ENCODE peak calls at places on chromosomes 16 and 17, in eight cellular contexts. One of them, this sample, is unnamed.

GRCh38 chr17:48194097-48194550 is 86.6 kb downstream of the SNX11 start:
- DNase-seq in GM12878: no peak
- DNase-seq in HepG2: no peak
- DNase-seq in SK-N-SH: no peak
- DNase-seq in GM23338: no peak
- DNase-seq in HCT116: peak
- DNase-seq in K562: no peak
- DNase-seq in Panc1: no peak
- DNase-seq in this sample: no peak

GRCh38 chr16:67388191-67388590 is 5.1 kb downstream of the TPPP3 start:
- DNase-seq in K562: no peak
- DNase-seq in SK-N-SH: no peak
- DNase-seq in GM12878: no peak
- DNase-seq in GM23338: no peak
- DNase-seq in Panc1: no peak
- DNase-seq in HepG2: no peak
- DNase-seq in HCT116: no peak
- DNase-seq in this sample: no peak

GRCh38 chr17:57548421-57549385 is 196.4 kb downstream of the CCDC182 start:
- DNase-seq in HCT116: no peak
- DNase-seq in GM23338: no peak
- DNase-seq in HepG2: peak
- DNase-seq in GM12878: no peak
- DNase-seq in SK-N-SH: no peak
- DNase-seq in Panc1: no peak
- DNase-seq in K562: peak
- DNase-seq in this sample: no peak

GRCh38 chr17:19384723-19385391 is 2.1 kb downstream of the MFAP4 start:
- DNase-seq in HCT116: no peak
- DNase-seq in K562: peak
- DNase-seq in GM23338: peak
- DNase-seq in Panc1: no peak
- DNase-seq in SK-N-SH: peak
- DNase-seq in GM12878: no peak
- DNase-seq in HepG2: no peak
- DNase-seq in this sample: peak

GRCh38 chr16:50735629-50736122 is 6.2 kb upstream of the CYLD start:
- DNase-seq in GM23338: no peak
- DNase-seq in K562: no peak
- DNase-seq in HCT116: no peak
- DNase-seq in Panc1: no peak
- DNase-seq in GM12878: peak
- DNase-seq in HepG2: no peak
- DNase-seq in SK-N-SH: no peak
- DNase-seq in this sample: no peak

GRCh38 chr16:15993541-15993940 is 44.1 kb downstream of the ABCC1 start:
- DNase-seq in Panc1: no peak
- DNase-seq in GM12878: no peak
- DNase-seq in GM23338: no peak
- DNase-seq in HCT116: no peak
- DNase-seq in SK-N-SH: no peak
- DNase-seq in HepG2: no peak
- DNase-seq in K562: no peak
- DNase-seq in this sample: no peak

GRCh38 chr16:89574681-89575246 is 794 bp upstream of the CPNE7 start:
- DNase-seq in GM12878: no peak
- DNase-seq in HepG2: no peak
- DNase-seq in K562: peak
- DNase-seq in Panc1: no peak
- DNase-seq in SK-N-SH: no peak
- DNase-seq in GM23338: peak
- DNase-seq in HCT116: peak
- DNase-seq in this sample: peak

GRCh38 chr17:78541488-78542237 is 35.5 kb downstream of the DNAH17 start:
- DNase-seq in GM12878: no peak
- DNase-seq in Panc1: no peak
- DNase-seq in HepG2: no peak
- DNase-seq in GM23338: no peak
- DNase-seq in SK-N-SH: no peak
- DNase-seq in K562: peak
- DNase-seq in HCT116: peak
- DNase-seq in this sample: no peak

GRCh38 chr17:48358203-48358602 is 71.8 kb downstream of the SKAP1 start:
- DNase-seq in SK-N-SH: no peak
- DNase-seq in GM23338: no peak
- DNase-seq in GM12878: no peak
- DNase-seq in HepG2: no peak
- DNase-seq in K562: no peak
- DNase-seq in Panc1: no peak
- DNase-seq in HCT116: no peak
- DNase-seq in this sample: no peak

GRCh38 chr16:84992700-84993075 is 18.6 kb downstream of the ZDHHC7 start:
- DNase-seq in SK-N-SH: no peak
- DNase-seq in GM12878: no peak
- DNase-seq in HCT116: no peak
- DNase-seq in HepG2: no peak
- DNase-seq in Panc1: no peak
- DNase-seq in GM23338: no peak
- DNase-seq in K562: no peak
- DNase-seq in this sample: no peak

GRCh38 chr16:58119509-58119845 is 9.7 kb downstream of the CFAP20 start:
- DNase-seq in HCT116: no peak
- DNase-seq in Panc1: no peak
- DNase-seq in GM12878: no peak
- DNase-seq in HepG2: no peak
- DNase-seq in SK-N-SH: no peak
- DNase-seq in GM23338: no peak
- DNase-seq in K562: no peak
- DNase-seq in this sample: no peak

GRCh38 chr17:77450742-77451270 is 310.0 kb downstream of the SEC14L1 start:
- DNase-seq in HCT116: no peak
- DNase-seq in HepG2: peak
- DNase-seq in GM23338: no peak
- DNase-seq in GM12878: no peak
- DNase-seq in SK-N-SH: no peak
- DNase-seq in Panc1: no peak
- DNase-seq in K562: no peak
- DNase-seq in this sample: no peak

GRCh38 chr17:7041607-7042506 is 2.0 kb downstream of the SLC16A11 start:
- DNase-seq in GM23338: peak
- DNase-seq in HCT116: no peak
- DNase-seq in K562: no peak
- DNase-seq in HepG2: no peak
- DNase-seq in SK-N-SH: peak
- DNase-seq in Panc1: no peak
- DNase-seq in GM12878: no peak
- DNase-seq in this sample: no peak

GRCh38 chr16:19192865-19193264 is 24.8 kb downstream of the SYT17 start:
- DNase-seq in GM23338: no peak
- DNase-seq in HCT116: no peak
- DNase-seq in GM12878: no peak
- DNase-seq in Panc1: no peak
- DNase-seq in SK-N-SH: no peak
- DNase-seq in K562: no peak
- DNase-seq in HepG2: no peak
- DNase-seq in this sample: no peak

GRCh38 chr17:71360301-71360700 is 760.5 kb upstream of the SOX9 start:
- DNase-seq in GM12878: no peak
- DNase-seq in K562: no peak
- DNase-seq in Panc1: no peak
- DNase-seq in HepG2: no peak
- DNase-seq in SK-N-SH: no peak
- DNase-seq in HCT116: no peak
- DNase-seq in GM23338: no peak
- DNase-seq in this sample: no peak

GRCh38 chr17:61997649-61998048 is 67.4 kb downstream of the MED13 start:
- DNase-seq in SK-N-SH: no peak
- DNase-seq in GM23338: no peak
- DNase-seq in GM12878: no peak
- DNase-seq in Panc1: no peak
- DNase-seq in HepG2: no peak
- DNase-seq in HCT116: no peak
- DNase-seq in K562: no peak
- DNase-seq in this sample: no peak

GRCh38 chr16:694863-695354 is 4.7 kb upstream of the WDR24 start:
- DNase-seq in K562: no peak
- DNase-seq in HCT116: no peak
- DNase-seq in HepG2: no peak
- DNase-seq in SK-N-SH: no peak
- DNase-seq in GM12878: no peak
- DNase-seq in Panc1: no peak
- DNase-seq in GM23338: no peak
- DNase-seq in this sample: no peak

DNA sequence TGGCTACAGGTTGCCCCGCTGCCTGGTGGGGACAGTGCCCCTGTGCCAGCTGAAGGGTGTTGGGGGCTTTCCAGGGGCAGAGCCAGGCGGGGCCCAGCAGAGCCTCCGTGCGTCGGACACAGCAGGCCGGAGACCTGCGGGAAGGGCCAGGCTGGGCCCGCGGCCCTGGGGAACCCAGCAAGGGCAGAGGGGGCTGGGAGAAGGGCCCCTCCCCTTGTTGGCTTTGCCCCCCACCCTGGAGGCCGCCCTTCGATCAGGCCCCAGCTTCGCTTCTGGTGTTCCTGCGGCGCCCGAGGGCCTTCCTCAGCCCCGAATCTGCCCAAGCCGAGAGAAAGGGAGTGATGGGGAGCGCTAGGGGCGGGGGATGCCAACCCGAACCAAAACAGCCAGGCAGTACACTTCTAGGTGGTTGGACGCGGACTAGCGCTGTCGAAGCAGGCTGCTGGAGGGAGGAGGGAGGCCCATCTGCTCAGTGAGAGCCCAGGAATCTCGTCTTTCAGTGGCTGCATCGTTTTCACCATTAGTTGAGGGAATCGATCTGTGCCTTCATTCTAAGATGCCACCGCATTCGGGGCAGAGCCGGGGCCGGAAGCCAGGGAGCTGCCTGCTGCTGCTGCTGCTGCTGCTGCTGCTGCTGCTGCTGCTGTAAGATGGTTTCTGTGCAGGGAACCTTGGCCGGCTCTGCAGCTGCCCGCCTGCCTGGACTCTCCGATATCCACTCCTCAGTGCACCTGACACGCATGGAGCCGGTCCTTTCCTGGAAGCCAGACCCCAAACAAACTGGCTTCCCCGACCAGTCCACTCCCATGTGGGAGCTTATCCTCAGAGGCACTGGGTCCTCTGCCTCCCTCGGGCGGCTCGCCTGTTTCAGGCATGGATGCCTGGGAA is 1.6 kb downstream of the JPH3 start:
- DNase-seq in SK-N-SH: peak
- DNase-seq in HCT116: no peak
- DNase-seq in Panc1: no peak
- DNase-seq in HepG2: no peak
- DNase-seq in K562: no peak
- DNase-seq in GM23338: peak
- DNase-seq in GM12878: no peak
- DNase-seq in this sample: no peak
- H3K4me3 ChIP-seq in SK-N-SH: no peak
- H3K4me3 ChIP-seq in HCT116: no peak
- H3K4me3 ChIP-seq in Panc1: no peak
- H3K4me3 ChIP-seq in HepG2: no peak
- H3K4me3 ChIP-seq in K562: no peak
- H3K4me3 ChIP-seq in GM23338: peak
- H3K4me3 ChIP-seq in GM12878: no peak
- H3K4me3 ChIP-seq in this sample: no peak

DNA sequence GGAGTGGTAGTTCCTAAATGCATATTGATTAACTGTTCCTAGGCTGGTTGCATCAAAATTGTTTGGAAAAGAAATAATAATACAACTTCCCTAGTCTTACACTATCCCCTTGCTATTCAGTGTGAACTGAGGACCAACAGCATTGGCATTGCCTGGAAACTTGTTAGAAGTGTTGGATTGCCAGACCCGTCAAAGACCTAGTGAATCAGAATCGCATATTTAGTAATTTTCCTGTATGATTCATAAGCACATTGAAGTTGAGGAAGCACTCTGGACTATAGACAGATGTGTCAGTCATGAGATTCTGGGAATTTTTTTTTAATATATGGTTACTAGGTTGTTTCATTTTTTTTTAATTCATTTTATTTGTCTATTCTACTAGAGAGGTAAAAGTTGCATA is 34.7 kb upstream of the KCNJ16 start:
- DNase-seq in SK-N-SH: no peak
- DNase-seq in Panc1: no peak
- DNase-seq in GM12878: no peak
- DNase-seq in K562: no peak
- DNase-seq in HepG2: no peak
- DNase-seq in HCT116: no peak
- DNase-seq in GM23338: no peak
- DNase-seq in this sample: no peak
- TF ChIP-seq REST in SK-N-SH: no peak
- TF ChIP-seq REST in Panc1: no peak
- TF ChIP-seq REST in GM12878: no peak
- TF ChIP-seq REST in K562: no peak
- TF ChIP-seq REST in HepG2: no peak
- TF ChIP-seq REST in HCT116: no peak
- TF ChIP-seq REST in GM23338: no peak
- TF ChIP-seq REST in this sample: no peak

GRCh38 chr16:10934325-10935107 is 7.8 kb downstream of the DEXI start:
- DNase-seq in GM12878: no peak
- DNase-seq in GM23338: no peak
- DNase-seq in SK-N-SH: no peak
- DNase-seq in Panc1: no peak
- DNase-seq in HCT116: no peak
- DNase-seq in K562: no peak
- DNase-seq in HepG2: no peak
- DNase-seq in this sample: no peak

GRCh38 chr16:10932959-10933710 is 9.1 kb downstream of the DEXI start:
- DNase-seq in Panc1: no peak
- DNase-seq in GM23338: no peak
- DNase-seq in HepG2: no peak
- DNase-seq in K562: no peak
- DNase-seq in HCT116: no peak
- DNase-seq in GM12878: no peak
- DNase-seq in SK-N-SH: no peak
- DNase-seq in this sample: peak

GRCh38 chr16:10935491-10935890 is 6.8 kb downstream of the DEXI start:
- DNase-seq in SK-N-SH: no peak
- DNase-seq in HCT116: no peak
- DNase-seq in GM23338: no peak
- DNase-seq in Panc1: no peak
- DNase-seq in K562: no peak
- DNase-seq in GM12878: no peak
- DNase-seq in HepG2: no peak
- DNase-seq in this sample: no peak

GRCh38 chr16:10931977-10932632 is 10.2 kb downstream of the DEXI start:
- DNase-seq in Panc1: no peak
- DNase-seq in GM23338: no peak
- DNase-seq in HCT116: no peak
- DNase-seq in SK-N-SH: no peak
- DNase-seq in K562: no peak
- DNase-seq in GM12878: no peak
- DNase-seq in HepG2: no peak
- DNase-seq in this sample: no peak

GRCh38 chr16:10933865-10934264 is 8.4 kb downstream of the DEXI start:
- DNase-seq in K562: no peak
- DNase-seq in GM23338: no peak
- DNase-seq in HepG2: no peak
- DNase-seq in HCT116: no peak
- DNase-seq in SK-N-SH: no peak
- DNase-seq in GM12878: no peak
- DNase-seq in Panc1: no peak
- DNase-seq in this sample: no peak
- TF ChIP-seq POLR2AphosphoS5 in K562: no peak
- TF ChIP-seq POLR2AphosphoS5 in GM23338: no peak
- TF ChIP-seq POLR2AphosphoS5 in HepG2: no peak
- TF ChIP-seq POLR2AphosphoS5 in HCT116: no peak
- TF ChIP-seq POLR2AphosphoS5 in SK-N-SH: no peak
- TF ChIP-seq POLR2AphosphoS5 in GM12878: no peak
- TF ChIP-seq POLR2AphosphoS5 in Panc1: no peak
- TF ChIP-seq POLR2AphosphoS5 in this sample: no peak

GRCh38 chr17:40174528-40174927 is 2.7 kb upstream of the RAPGEFL1 start:
- DNase-seq in GM23338: no peak
- DNase-seq in K562: no peak
- DNase-seq in Panc1: no peak
- DNase-seq in GM12878: no peak
- DNase-seq in SK-N-SH: no peak
- DNase-seq in HCT116: no peak
- DNase-seq in HepG2: no peak
- DNase-seq in this sample: no peak
- H3K4me3 ChIP-seq in GM23338: no peak
- H3K4me3 ChIP-seq in K562: no peak
- H3K4me3 ChIP-seq in Panc1: no peak
- H3K4me3 ChIP-seq in GM12878: no peak
- H3K4me3 ChIP-seq in SK-N-SH: no peak
- H3K4me3 ChIP-seq in HCT116: no peak
- H3K4me3 ChIP-seq in HepG2: no peak
- H3K4me3 ChIP-seq in this sample: no peak

This sample was measured in HL-60.